ENCODE peak calls at places on chromosomes 11 and 22, in four cellular contexts. X, L, C and Z are unnamed samples.

GRCh38 chr22:44622147-44622427 is 79.9 kb upstream of the PRR5 start:
- DNase-seq in X (no peak), L (peak; percentile 27), C (no peak), Z (no peak)

GRCh38 chr11:5324197-5324596 is at the start of gene OR51B2:
- DNase-seq in X (no peak), L (no peak), C (no peak), Z (no peak)

GRCh38 chr11:197741-198235 is 4.9 kb downstream of the SCGB1C1 start:
- DNase-seq in X (no peak), L (no peak), C (no peak), Z (no peak)

GRCh38 chr11:118939412-118939915 is 13.7 kb upstream of the BCL9L start:
- DNase-seq in X (no peak), L (no peak), C (no peak), Z (no peak)

GRCh38 chr11:113373981-113374560 is 13.5 kb upstream of the ANKK1 start:
- DNase-seq in X (no peak), L (no peak), C (no peak), Z (no peak)

GRCh38 chr11:126195119-126195518 is 16.3 kb downstream of the RPUSD4 start:
- DNase-seq in X (no peak), L (no peak), C (no peak), Z (no peak)

GRCh38 chr11:27401280-27401679 is 38.3 kb upstream of the CCDC34 start:
- DNase-seq in X (no peak), L (no peak), C (no peak), Z (no peak)

GRCh38 chr22:42648368-42649260 is 578 bp downstream of the CYB5R3 start:
- DNase-seq in X (peak; percentile 51), L (peak; percentile 43), C (peak; percentile 82), Z (peak; percentile 56)

GRCh38 chr11:117816151-117816741 is 8.3 kb downstream of the FXYD2 start:
- DNase-seq in X (no peak), L (peak; percentile 60), C (peak; percentile 65), Z (peak; percentile 42)

GRCh38 chr11:77108436-77108835 is 5.8 kb downstream of the OMP start:
- DNase-seq in X (no peak), L (no peak), C (no peak), Z (no peak)

GRCh38 chr11:77106321-77106720 is 3.7 kb downstream of the OMP start:
- DNase-seq in X (no peak), L (no peak), C (no peak), Z (no peak)

GRCh38 chr11:77106759-77107158 is 4.1 kb downstream of the OMP start:
- DNase-seq in X (no peak), L (no peak), C (no peak), Z (no peak)

GRCh38 chr11:77109236-77110019 is 6.8 kb downstream of the OMP start:
- DNase-seq in X (peak; percentile 12), L (no peak), C (no peak), Z (no peak)

DNA sequence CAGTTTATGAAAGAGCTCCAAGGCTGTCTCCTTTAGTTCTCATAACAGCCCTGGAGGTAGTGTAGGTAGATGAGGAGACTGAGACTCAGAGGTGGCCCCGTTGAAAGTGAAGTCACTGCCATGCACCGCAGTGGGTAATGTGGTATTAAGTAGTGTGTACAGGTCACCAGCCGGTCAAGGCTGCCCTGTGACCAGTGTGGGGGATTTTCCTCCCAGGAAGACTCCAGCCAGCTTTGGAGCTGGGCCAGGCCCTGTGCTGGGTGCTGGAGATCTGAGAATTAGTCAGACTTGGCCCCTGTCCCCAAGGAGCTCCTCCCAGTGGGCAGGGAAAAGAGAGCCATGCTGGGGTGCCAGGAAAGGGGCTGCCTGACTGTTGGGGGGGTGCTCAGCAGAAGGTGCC is 5.3 kb downstream of the OMP start:
- DNase-seq in X (peak; percentile 60), L (peak; percentile 73), C (peak; percentile 60), Z (no peak)
- TF ChIP-seq MYC in X (no peak), L (no peak), C (no peak), Z (no peak)

GRCh38 chr22:49965291-49966040 is 4.9 kb downstream of the PIM3 start:
- DNase-seq in X (no peak), L (no peak), C (no peak), Z (no peak)
- TF ChIP-seq POLR2A in X (peak; percentile 68), L (no peak), C (no peak), Z (no peak)

DNA sequence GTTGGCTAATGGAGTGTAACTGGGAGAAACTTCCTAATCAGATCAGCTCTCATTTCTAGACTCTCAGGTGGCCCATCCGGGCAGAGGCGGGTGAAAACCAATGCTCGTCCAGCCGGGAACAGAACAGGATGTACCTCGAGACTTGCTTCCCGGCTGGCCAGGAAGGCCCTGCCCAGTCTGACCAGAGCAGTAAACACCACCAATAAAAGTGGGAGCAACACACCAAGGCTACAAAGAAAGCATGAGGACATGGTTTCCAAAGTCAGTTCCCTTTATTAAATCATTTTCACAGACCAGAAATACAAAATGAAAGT is 940 bp upstream of the TNKS1BP1 start:
- DNase-seq in X (peak; percentile 83), L (peak; percentile 37), C (no peak), Z (no peak)
- H3K4me3 ChIP-seq in X (no peak overlapping the region), L (peak overlapping the region; percentile 64), C (peak overlapping the region; percentile 63), Z (peak overlapping the region; percentile 76)

DNA sequence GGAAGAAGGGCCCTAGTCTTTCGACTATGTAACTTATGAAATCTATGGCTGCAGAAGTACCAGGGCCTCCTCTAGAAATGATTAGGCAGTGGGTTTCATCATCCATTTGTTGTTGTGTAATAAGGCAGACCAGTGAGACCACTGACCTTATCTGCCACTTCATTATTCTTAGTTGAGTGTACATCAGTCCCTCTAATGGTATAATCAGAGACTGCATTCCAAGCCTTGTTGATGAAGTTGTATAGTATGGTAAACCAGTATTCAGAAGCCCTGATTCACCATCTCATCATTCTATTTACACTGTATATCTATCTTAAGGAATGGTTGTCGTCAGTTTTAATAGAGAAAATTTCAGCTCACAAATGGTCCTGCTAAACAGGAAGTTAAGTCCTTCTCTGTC is 32.2 kb upstream of the GRIA4 start:
- DNase-seq in X (peak; percentile 29), L (no peak), C (no peak), Z (peak; percentile 39)
- TF ChIP-seq MYC in X (no peak), L (no peak), C (no peak), Z (no peak)

DNA sequence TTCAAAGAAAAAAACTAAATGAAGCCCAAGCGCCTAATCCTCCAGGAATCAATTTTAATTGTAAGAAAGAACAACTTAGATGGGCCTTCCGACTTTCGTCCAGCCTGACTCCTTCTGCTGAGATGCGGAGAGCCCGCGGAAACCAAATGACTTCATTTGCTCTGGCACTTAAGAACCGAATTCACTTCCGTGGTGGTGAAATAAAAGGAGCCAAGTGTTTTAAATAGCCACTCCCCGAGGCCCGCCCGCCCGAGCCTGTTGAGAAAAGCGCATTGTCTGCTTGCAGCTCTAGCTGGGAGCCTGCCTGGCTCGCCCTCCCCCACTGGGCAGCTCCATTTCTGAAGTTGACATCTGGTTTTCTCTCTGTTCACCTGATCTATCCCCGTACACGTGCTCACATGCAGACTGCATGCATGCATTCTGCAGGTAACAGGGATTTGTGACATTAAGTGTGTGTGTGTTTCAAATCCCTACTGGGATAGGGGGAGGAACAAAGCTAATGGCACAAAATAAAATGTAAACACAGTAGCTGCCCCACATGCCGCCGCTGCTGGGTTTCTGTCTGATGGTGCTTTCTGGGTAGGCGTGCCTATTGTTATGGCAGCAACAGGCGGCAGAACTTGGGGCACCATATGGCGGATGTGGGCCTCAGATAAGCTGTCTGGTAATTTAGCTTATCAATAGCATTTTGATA is 6.2 kb downstream of the TEAD1 start:
- DNase-seq in X (no peak), L (peak; percentile 92), C (peak; percentile 44), Z (peak; percentile 49)
- TF ChIP-seq POLR2A in X (no peak), L (peak; percentile 38), C (no peak), Z (no peak)

DNA sequence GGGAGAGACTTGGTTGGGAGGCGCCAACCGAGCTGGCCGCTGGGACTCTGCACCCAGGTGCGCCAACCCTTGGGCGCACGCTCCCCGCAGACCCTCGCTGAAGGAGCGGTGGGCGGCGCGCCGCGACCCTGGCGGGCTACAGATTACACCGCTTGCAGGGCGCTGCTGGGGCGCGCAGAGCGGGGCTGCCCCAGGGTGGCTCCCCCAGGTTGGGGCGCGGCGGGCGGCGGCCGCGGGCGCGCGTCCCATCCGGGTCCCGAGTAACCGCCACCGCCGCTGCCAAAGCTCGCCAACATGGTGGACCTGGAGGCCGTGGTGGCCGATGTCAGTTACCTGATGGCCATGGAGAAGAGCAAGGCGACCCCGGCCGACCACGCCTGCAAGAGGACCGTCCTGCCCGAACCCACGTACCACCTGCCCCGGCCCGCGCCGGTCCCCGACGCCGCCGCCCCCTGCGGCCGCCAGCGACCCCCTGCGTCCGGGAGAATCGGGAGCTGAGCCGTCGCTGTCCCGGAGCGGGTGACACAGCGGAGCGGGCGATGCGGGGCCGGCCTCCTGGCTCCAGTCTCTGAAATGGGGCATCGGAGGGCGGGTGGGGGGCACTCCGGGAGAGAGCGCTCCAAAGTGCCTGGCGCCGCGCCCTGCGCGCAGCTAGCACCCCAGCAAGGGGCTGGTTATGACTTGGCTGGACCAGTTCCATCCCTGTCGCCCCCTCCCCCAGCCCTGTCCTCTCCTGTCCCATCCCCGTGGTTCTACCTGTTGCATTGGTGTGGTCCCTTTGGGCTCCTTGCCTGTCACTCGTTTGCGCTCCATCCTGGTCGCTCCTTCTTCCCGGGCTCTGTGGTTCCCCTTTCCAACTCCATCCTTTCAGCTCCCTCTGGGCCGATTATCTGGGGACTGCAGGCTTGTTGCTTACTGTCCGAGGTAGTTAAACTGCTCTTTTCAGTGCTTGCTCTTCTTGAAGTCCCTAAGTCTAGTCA is 143.3 kb upstream of the GRK3 start:
- DNase-seq in X (no peak), L (peak; percentile 40), C (no peak), Z (peak; percentile 19)
- H3K4me3 ChIP-seq in X (no peak overlapping the region), L (peak overlapping the region; percentile 59), C (peak overlapping the region; percentile 47), Z (peak overlapping the region; percentile 28)

DNA sequence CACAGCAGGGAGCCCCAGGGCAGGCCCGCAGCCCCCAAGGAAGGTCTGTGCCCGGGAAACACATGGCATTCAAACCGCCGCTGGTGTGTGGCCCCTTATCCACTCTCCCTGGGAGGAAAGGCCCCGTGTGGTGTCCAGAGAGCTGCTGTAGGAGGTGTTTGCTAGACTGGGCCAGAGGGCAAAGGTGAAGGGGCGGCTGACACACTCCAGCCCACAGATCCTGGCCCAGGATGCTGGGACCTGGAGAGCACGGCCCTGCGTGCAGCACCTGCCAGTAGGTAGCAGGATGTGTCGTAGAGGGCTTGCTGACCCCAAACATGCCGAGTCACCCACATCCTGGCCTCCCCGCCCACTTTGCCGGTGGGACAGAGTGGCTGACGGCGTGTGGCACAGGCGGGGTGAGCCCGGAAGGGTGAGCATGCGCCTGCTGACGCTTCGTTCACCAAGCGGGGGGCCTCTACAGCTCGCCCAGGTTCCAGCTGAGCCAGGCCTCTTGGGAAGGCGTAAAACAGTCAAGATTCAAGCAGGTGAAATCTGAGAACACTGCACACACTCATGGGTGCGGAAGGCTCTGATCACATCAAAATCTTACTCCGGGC is 11.0 kb downstream of the OSBPL5 start:
- DNase-seq in X (no peak), L (no peak), C (no peak), Z (peak; percentile 92)
- TF ChIP-seq MYC in X (no peak), L (no peak), C (no peak), Z (peak; percentile 28)